ENCODE peak calls at places on chromosomes 12 and 14, in eight cellular contexts. N, Z, F, A, G, X, L and D are unnamed samples.

GRCh38 chr12:113990548-113991223 is 24.6 kb upstream of the RBM19 start:
- DNase-seq in N (no peak), Z (no peak), F (no peak), A (no peak), G (no peak), X (no peak), L (no peak), D (no peak)

GRCh38 chr12:92132282-92132681 is 13.4 kb downstream of the BTG1 start:
- DNase-seq in N (no peak), Z (no peak), F (no peak), A (no peak), G (no peak), X (no peak), L (no peak), D (no peak)

GRCh38 chr12:123671876-123672275 is 963 bp downstream of the TCTN2 start:
- DNase-seq in N (no peak), Z (no peak), F (peak; percentile 46), A (no peak), G (no peak), X (no peak), L (no peak), D (no peak)

GRCh38 chr12:38160318-38161122 is 156.1 kb upstream of the ALG10B start:
- DNase-seq in N (no peak), Z (no peak), F (no peak), A (no peak), G (no peak), X (no peak), L (no peak), D (no peak)

GRCh38 chr12:12294215-12295005 is 27.6 kb upstream of the LRP6 start:
- DNase-seq in N (no peak), Z (no peak), F (no peak), A (no peak), G (peak; percentile 26), X (peak; percentile 16), L (no peak), D (no peak)

GRCh38 chr14:101097109-101097793 is 193.7 kb upstream of the RTL1 start:
- DNase-seq in N (no peak), Z (no peak), F (no peak), A (no peak), G (no peak), X (no peak), L (no peak), D (no peak)

GRCh38 chr14:90546767-90547166 is 149.9 kb downstream of the CALM1 start:
- DNase-seq in N (no peak), Z (no peak), F (no peak), A (no peak), G (no peak), X (no peak), L (no peak), D (no peak)

GRCh38 chr12:124586756-124587155 is 19.3 kb upstream of the NCOR2 start:
- DNase-seq in N (no peak), Z (no peak), F (no peak), A (no peak), G (no peak), X (no peak), L (no peak), D (no peak)

GRCh38 chr14:96297000-96297399 is 41.0 kb downstream of the BDKRB1 start:
- DNase-seq in N (no peak), Z (no peak), F (peak; percentile 8), A (no peak), G (peak; percentile 73), X (no peak), L (peak; percentile 26), D (no peak)

GRCh38 chr14:78519863-78520262 is 349.7 kb downstream of the NRXN3 start:
- DNase-seq in N (peak; percentile 8), Z (no peak), F (peak; percentile 20), A (no peak), G (peak; percentile 21), X (peak; percentile 84), L (peak; percentile 26), D (peak; percentile 70)

GRCh38 chr12:108890208-108890607 is 10.3 kb downstream of the DAO start:
- DNase-seq in N (no peak), Z (no peak), F (no peak), A (no peak), G (peak; percentile 5), X (peak; percentile 68), L (no peak), D (peak; percentile 12)

GRCh38 chr14:92207012-92207927 is 85.5 kb downstream of the CPSF2 start:
- DNase-seq in N (no peak), Z (no peak), F (no peak), A (no peak), G (no peak), X (no peak), L (no peak), D (no peak)

GRCh38 chr12:3014641-3015040 is 55.4 kb downstream of the TEAD4 start:
- DNase-seq in N (no peak), Z (no peak), F (no peak), A (no peak), G (no peak), X (no peak), L (no peak), D (no peak)

GRCh38 chr14:77707355-77707723 is 484 bp downstream of the ALKBH1 start:
- DNase-seq in N (peak; percentile 30), Z (no peak), F (peak; percentile 44), A (peak; percentile 10), G (peak; percentile 72), X (no peak), L (peak; percentile 40), D (peak; percentile 4)

GRCh38 chr14:64970776-64971451 is 1.2 kb downstream of the RAB15 start:
- DNase-seq in N (no peak), Z (no peak), F (no peak), A (no peak), G (peak; percentile 10), X (no peak), L (no peak), D (no peak)

GRCh38 chr14:45526715-45527549 is 273.9 kb upstream of the MIS18BP1 start:
- DNase-seq in N (peak; percentile 46), Z (no peak), F (no peak), A (peak; percentile 3), G (peak; percentile 3), X (peak; percentile 47), L (peak; percentile 27), D (peak; percentile 64)

GRCh38 chr14:58639842-58640484 is 2.2 kb downstream of the DACT1 start:
- DNase-seq in N (peak; percentile 58), Z (no peak), F (peak; percentile 83), A (no peak), G (peak; percentile 92), X (peak; percentile 52), L (peak; percentile 24), D (peak; percentile 40)

GRCh38 chr12:124755801-124756148 is 107.9 kb downstream of the SCARB1 start:
- DNase-seq in N (no peak), Z (no peak), F (no peak), A (no peak), G (no peak), X (no peak), L (no peak), D (no peak)

GRCh38 chr12:30753233-30753632 is 1.5 kb downstream of the CAPRIN2 start:
- DNase-seq in N (peak; percentile 34), Z (no peak), F (peak; percentile 28), A (no peak), G (peak; percentile 37), X (peak; percentile 28), L (peak; percentile 17), D (peak; percentile 45)

GRCh38 chr14:95270203-95270602 is 49.5 kb downstream of the CLMN start:
- DNase-seq in N (no peak), Z (no peak), F (no peak), A (no peak), G (no peak), X (no peak), L (no peak), D (no peak)